ENCODE peak calls at places on chromosomes 2 and 18, in seven cellular contexts. K is fibroblast of pulmonary artery; P is Kasumi-1; J is effector memory CD4-positive, alpha-beta T cell; Q is pancreas; T is A172; N is left lobe of liver. X is an unnamed sample.

GRCh38 chr2:44360749-44361329 is 455 bp downstream of the PREPL start:
- DNase-seq in Q (no peak), J (no peak), T (no peak), P (no peak), N (no peak), K (peak; percentile 14), X (no peak)

GRCh38 chr2:226678422-226678821 is 121.2 kb downstream of the IRS1 start:
- DNase-seq in P (no peak), Q (no peak), J (no peak), T (no peak), N (no peak), K (no peak), X (peak; percentile 47)

GRCh38 chr2:172329404-172330059 is 97.9 kb upstream of the ITGA6 start:
- DNase-seq in N (no peak), J (no peak), K (no peak), Q (no peak), P (no peak), T (no peak), X (peak; percentile 76)

GRCh38 chr2:46972438-46972837 is 56.8 kb upstream of the MCFD2 start:
- DNase-seq in Q (no peak), N (no peak), P (no peak), T (no peak), J (no peak), K (no peak), X (no peak)

GRCh38 chr2:9424447-9425164 is 1.2 kb downstream of the CPSF3 start:
- DNase-seq in J (no peak), N (no peak), T (no peak), K (no peak), Q (no peak), P (no peak), X (no peak)

GRCh38 chr18:30450927-30451326 is 591.6 kb downstream of the DSC3 start:
- DNase-seq in K (no peak), J (no peak), N (no peak), T (no peak), P (no peak), Q (no peak), X (no peak)

GRCh38 chr18:43935051-43935412 is 657.7 kb upstream of the SYT4 start:
- DNase-seq in P (no peak), T (no peak), K (peak; percentile 6), Q (no peak), J (no peak), N (no peak), X (no peak)

GRCh38 chr2:180481998-180482397 is 474.9 kb upstream of the CWC22 start:
- DNase-seq in P (no peak), Q (no peak), K (no peak), J (no peak), T (no peak), N (no peak), X (no peak)

GRCh38 chr18:46672062-46672970 is 15.3 kb upstream of the LOXHD1 start:
- DNase-seq in Q (no peak), T (no peak), J (no peak), K (no peak), P (no peak), N (no peak), X (no peak)

GRCh38 chr18:34734048-34734447 is 23.9 kb downstream of the DTNA start:
- DNase-seq in J (no peak), T (no peak), P (no peak), Q (no peak), K (no peak), N (no peak), X (no peak)

GRCh38 chr18:55086931-55087330 is 127.7 kb upstream of the CCDC68 start:
- DNase-seq in J (no peak), T (no peak), N (no peak), K (no peak), Q (no peak), P (no peak), X (no peak)

GRCh38 chr2:199382091-199382490 is 75.6 kb downstream of the SATB2 start:
- DNase-seq in P (no peak), T (no peak), Q (no peak), K (no peak), J (no peak), N (no peak), X (no peak)

GRCh38 chr2:67075056-67075455 is 322.1 kb upstream of the ETAA1 start:
- DNase-seq in J (no peak), K (no peak), Q (no peak), T (no peak), P (no peak), N (no peak), X (no peak)

GRCh38 chr18:57797209-57797651 is 5.9 kb downstream of the ATP8B1 start:
- DNase-seq in N (peak; percentile 86), T (no peak), J (no peak), P (no peak), Q (peak; percentile 68), K (no peak), X (peak; percentile 84)

GRCh38 chr2:168294409-168294808 is 47.0 kb upstream of the STK39 start:
- DNase-seq in T (no peak), Q (no peak), P (no peak), N (no peak), K (no peak), J (no peak), X (no peak)

GRCh38 chr2:108935231-108935863 is 53.7 kb downstream of the EDAR start:
- DNase-seq in N (no peak), T (no peak), P (no peak), Q (no peak), K (no peak), J (no peak), X (no peak)

GRCh38 chr18:4119813-4120212 is 335.3 kb downstream of the DLGAP1 start:
- DNase-seq in N (no peak), K (no peak), P (no peak), T (no peak), Q (no peak), J (no peak), X (no peak)

GRCh38 chr2:236677368-236677767 is 107.7 kb downstream of the ACKR3 start:
- DNase-seq in J (no peak), Q (no peak), N (no peak), P (no peak), K (no peak), T (no peak), X (no peak)

GRCh38 chr18:72995558-72995957 is 127.8 kb upstream of the NETO1 start:
- DNase-seq in P (no peak), K (no peak), J (no peak), T (no peak), N (no peak), Q (no peak), X (no peak)

GRCh38 chr2:151315381-151315903 is 26.0 kb upstream of the NMI start:
- DNase-seq in K (peak; percentile 70), P (no peak), T (no peak), Q (no peak), J (no peak), N (no peak), X (peak; percentile 16)

GRCh38 chr2:238466242-238466598 is 39.5 kb downstream of the ASB1 start:
- DNase-seq in Q (no peak), N (no peak), P (no peak), J (no peak), K (no peak), T (no peak), X (no peak)

GRCh38 chr18:9113468-9114149 is 11.1 kb downstream of the NDUFV2 start:
- DNase-seq in K (no peak), N (no peak), P (no peak), Q (no peak), T (no peak), J (no peak), X (no peak)

GRCh38 chr18:33757037-33757436 is 179.0 kb downstream of the ASXL3 start:
- DNase-seq in N (no peak), J (no peak), P (no peak), K (no peak), T (no peak), Q (no peak), X (no peak)

GRCh38 chr18:50114448-50114847 is 80.5 kb downstream of the MYO5B start:
- DNase-seq in N (no peak), T (no peak), P (no peak), J (no peak), K (no peak), Q (no peak), X (no peak)

GRCh38 chr2:40559175-40559574 is 107.3 kb upstream of the SLC8A1 start:
- DNase-seq in Q (no peak), N (no peak), P (no peak), J (no peak), K (no peak), T (no peak), X (no peak)

GRCh38 chr2:120963997-120964396 is 228.3 kb downstream of the GLI2 start:
- DNase-seq in Q (no peak), K (no peak), T (peak; percentile 50), N (no peak), P (no peak), J (no peak), X (no peak)

GRCh38 chr2:84901593-84902120 is 3.8 kb upstream of the TMSB10 start:
- DNase-seq in T (no peak), N (no peak), Q (no peak), K (peak; percentile 51), P (no peak), J (no peak), X (no peak)

X was measured in mucosa of descending colon.